ENCODE peak calls at places on chromosomes 16 and 17, in four cellular contexts. One of them, this sample, is unnamed.

GRCh38 chr16:4367393-4367856 is 4.2 kb upstream of the VASN start:
- DNase-seq in ascending aorta: no peak
- DNase-seq in fibroblast of the aortic adventitia: no peak
- DNase-seq in HuH-7.5: no peak
- DNase-seq in this sample: no peak

GRCh38 chr17:65332375-65332774 is 195.2 kb downstream of the RGS9 start:
- DNase-seq in ascending aorta: no peak
- DNase-seq in fibroblast of the aortic adventitia: peak
- DNase-seq in HuH-7.5: no peak
- DNase-seq in this sample: no peak

GRCh38 chr16:79093554-79093967 is 507.0 kb downstream of the MAF start:
- DNase-seq in ascending aorta: no peak
- DNase-seq in fibroblast of the aortic adventitia: no peak
- DNase-seq in HuH-7.5: no peak
- DNase-seq in this sample: peak

GRCh38 chr17:66348605-66349165 is 46.3 kb downstream of the PRKCA start:
- DNase-seq in ascending aorta: no peak
- DNase-seq in fibroblast of the aortic adventitia: peak
- DNase-seq in HuH-7.5: peak
- DNase-seq in this sample: no peak

GRCh38 chr17:81161536-81161935 is 3.8 kb upstream of the PVALEF start:
- DNase-seq in ascending aorta: no peak
- DNase-seq in fibroblast of the aortic adventitia: no peak
- DNase-seq in HuH-7.5: no peak
- DNase-seq in this sample: no peak

GRCh38 chr17:21017861-21018260 is 24.9 kb downstream of the USP22 start:
- DNase-seq in ascending aorta: no peak
- DNase-seq in fibroblast of the aortic adventitia: no peak
- DNase-seq in HuH-7.5: no peak
- DNase-seq in this sample: no peak

GRCh38 chr17:40124279-40125141 is 2.7 kb downstream of the MSL1 start:
- DNase-seq in ascending aorta: no peak
- DNase-seq in fibroblast of the aortic adventitia: peak
- DNase-seq in HuH-7.5: no peak
- DNase-seq in this sample: no peak

GRCh38 chr17:8696951-8697745 is 47.5 kb downstream of the CCDC42 start:
- DNase-seq in ascending aorta: peak
- DNase-seq in fibroblast of the aortic adventitia: peak
- DNase-seq in HuH-7.5: no peak
- DNase-seq in this sample: no peak

GRCh38 chr16:30049871-30050270 is 15.7 kb upstream of the ALDOA start:
- DNase-seq in ascending aorta: no peak
- DNase-seq in fibroblast of the aortic adventitia: no peak
- DNase-seq in HuH-7.5: no peak
- DNase-seq in this sample: no peak

GRCh38 chr16:80084614-80085013 is 456.2 kb upstream of the DYNLRB2 start:
- DNase-seq in ascending aorta: peak
- DNase-seq in fibroblast of the aortic adventitia: peak
- DNase-seq in HuH-7.5: peak
- DNase-seq in this sample: no peak

GRCh38 chr17:75514299-75515228 is 773 bp downstream of the CASKIN2 start:
- DNase-seq in ascending aorta: no peak
- DNase-seq in fibroblast of the aortic adventitia: peak
- DNase-seq in HuH-7.5: no peak
- DNase-seq in this sample: no peak

GRCh38 chr17:78797691-78798585 is 15.9 kb upstream of the CYTH1 start:
- DNase-seq in ascending aorta: no peak
- DNase-seq in fibroblast of the aortic adventitia: no peak
- DNase-seq in HuH-7.5: no peak
- DNase-seq in this sample: no peak

GRCh38 chr17:79808763-79809529 is 12.1 kb upstream of the CBX8 start:
- DNase-seq in ascending aorta: no peak
- DNase-seq in fibroblast of the aortic adventitia: no peak
- DNase-seq in HuH-7.5: no peak
- DNase-seq in this sample: no peak

GRCh38 chr17:55576237-55576998 is 65.2 kb upstream of the SMIM36 start:
- DNase-seq in ascending aorta: no peak
- DNase-seq in fibroblast of the aortic adventitia: peak
- DNase-seq in HuH-7.5: no peak
- DNase-seq in this sample: no peak

GRCh38 chr17:38667099-38667786 is 7.5 kb downstream of the EPOP start:
- DNase-seq in ascending aorta: peak
- DNase-seq in fibroblast of the aortic adventitia: peak
- DNase-seq in HuH-7.5: peak
- DNase-seq in this sample: no peak

GRCh38 chr16:11597268-11597690 is 10.6 kb upstream of the LITAF start:
- DNase-seq in ascending aorta: peak
- DNase-seq in fibroblast of the aortic adventitia: no peak
- DNase-seq in HuH-7.5: no peak
- DNase-seq in this sample: no peak

GRCh38 chr16:89054261-89054661 is 39.4 kb upstream of the ACSF3 start:
- DNase-seq in ascending aorta: no peak
- DNase-seq in fibroblast of the aortic adventitia: no peak
- DNase-seq in HuH-7.5: no peak
- DNase-seq in this sample: no peak

GRCh38 chr17:45001310-45001709 is 33.2 kb upstream of the C1QL1 start:
- DNase-seq in ascending aorta: no peak
- DNase-seq in fibroblast of the aortic adventitia: no peak
- DNase-seq in HuH-7.5: no peak
- DNase-seq in this sample: no peak